ENCODE peak calls at places on chromosomes 3 and 15, in eight cellular contexts. V is colonic mucosa, Q is ovary, A is right lobe of liver, S is hepatocyte, Z is psoas muscle, W is progenitor cell of endocrine pancreas, M is HFFc6. Y is an unnamed sample.

GRCh38 chr15:79898369-79898768 is 1.6 kb upstream of the MTHFS start:
- DNase-seq in W (no peak), Q (no peak), Z (no peak), M (no peak), V (no peak), S (no peak), A (no peak), Y (no peak)

GRCh38 chr15:74610302-74610951 is 5.2 kb upstream of the CLK3 start:
- DNase-seq in Q (no peak), S (peak), Z (no peak), V (no peak), W (no peak), M (no peak), A (no peak), Y (no peak)

GRCh38 chr3:58766587-58767282 is 100.2 kb upstream of the FAM3D start:
- DNase-seq in Z (no peak), V (no peak), A (no peak), Q (no peak), M (no peak), W (no peak), S (no peak), Y (no peak)

GRCh38 chr3:130759692-130760338 is 13.2 kb upstream of the PIK3R4 start:
- DNase-seq in Z (peak), A (no peak), M (peak), S (peak), Q (no peak), V (peak), W (no peak), Y (no peak)

GRCh38 chr3:10248984-10249748 is 907 bp downstream of the TATDN2 start:
- DNase-seq in Q (peak), W (no peak), M (no peak), Z (peak), V (peak), S (peak), A (no peak), Y (no peak)

GRCh38 chr3:32340039-32340438 is 51.6 kb upstream of the CMTM7 start:
- DNase-seq in Z (no peak), Q (no peak), W (no peak), A (no peak), V (no peak), S (peak), M (peak), Y (no peak)

GRCh38 chr3:187044871-187045552 is 94.3 kb downstream of the RPL39L start:
- DNase-seq in A (no peak), M (no peak), W (no peak), V (peak), S (no peak), Z (peak), Q (no peak), Y (peak)

GRCh38 chr15:77516786-77517185 is 96.1 kb downstream of the HMG20A start:
- DNase-seq in W (no peak), Q (no peak), Z (no peak), V (no peak), M (no peak), S (no peak), A (no peak), Y (no peak)

GRCh38 chr3:133487204-133487603 is 86.3 kb upstream of the CDV3 start:
- DNase-seq in Z (no peak), V (peak), S (no peak), Q (no peak), W (no peak), M (no peak), A (no peak), Y (no peak)

GRCh38 chr3:106184540-106185457 is 316.0 kb upstream of the CBLB start:
- DNase-seq in Z (no peak), A (no peak), S (no peak), V (no peak), M (no peak), Q (no peak), W (no peak), Y (no peak)

GRCh38 chr3:194872669-194872977 is 186.9 kb downstream of the FAM43A start:
- DNase-seq in Z (no peak), M (peak), Q (no peak), A (no peak), V (no peak), S (no peak), W (no peak), Y (no peak)

GRCh38 chr3:181330821-181331563 is 341.5 kb upstream of the DNAJC19 start:
- DNase-seq in W (no peak), S (no peak), A (no peak), V (no peak), Q (no peak), M (no peak), Z (no peak), Y (no peak)

GRCh38 chr3:187669675-187670504 is at the start of gene SST:
- DNase-seq in S (peak), Z (peak), A (peak), M (no peak), W (peak), V (no peak), Q (peak), Y (peak)

GRCh38 chr3:132164469-132165092 is 129.8 kb upstream of the CPNE4 start:
- DNase-seq in W (no peak), S (peak), V (no peak), A (peak), Z (no peak), M (no peak), Q (no peak), Y (no peak)

GRCh38 chr3:123021388-123021787 is 6.2 kb downstream of the SEMA5B start:
- DNase-seq in Z (no peak), S (no peak), W (no peak), A (no peak), V (no peak), M (no peak), Q (no peak), Y (no peak)

GRCh38 chr15:83292317-83292716 is 7.9 kb upstream of the BNC1 start:
- DNase-seq in Z (no peak), Q (no peak), W (no peak), A (no peak), M (peak), S (no peak), V (no peak), Y (no peak)

GRCh38 chr15:32870240-32871033 is 152.6 kb downstream of the GREM1 start:
- DNase-seq in V (no peak), M (peak), Q (no peak), S (no peak), Z (no peak), A (no peak), W (no peak), Y (no peak)

GRCh38 chr3:65979152-65979551 is 59.6 kb downstream of the MAGI1 start:
- DNase-seq in S (no peak), Z (no peak), Q (no peak), W (no peak), A (no peak), V (no peak), M (peak), Y (no peak)

GRCh38 chr3:169769287-169770181 is at the start of gene ACTRT3:
- DNase-seq in W (peak), M (peak), V (peak), Z (peak), A (peak), Q (peak), S (peak), Y (peak)

GRCh38 chr3:177379045-177379444 is 181.8 kb upstream of the TBL1XR1 start:
- DNase-seq in Q (no peak), A (no peak), V (no peak), W (no peak), S (no peak), Z (no peak), M (no peak), Y (no peak)
- TF ChIP-seq CTCF in Q (no peak), A (peak), V (no peak), W (no peak), S (no peak), Z (no peak), M (no peak), Y (no peak)

DNA sequence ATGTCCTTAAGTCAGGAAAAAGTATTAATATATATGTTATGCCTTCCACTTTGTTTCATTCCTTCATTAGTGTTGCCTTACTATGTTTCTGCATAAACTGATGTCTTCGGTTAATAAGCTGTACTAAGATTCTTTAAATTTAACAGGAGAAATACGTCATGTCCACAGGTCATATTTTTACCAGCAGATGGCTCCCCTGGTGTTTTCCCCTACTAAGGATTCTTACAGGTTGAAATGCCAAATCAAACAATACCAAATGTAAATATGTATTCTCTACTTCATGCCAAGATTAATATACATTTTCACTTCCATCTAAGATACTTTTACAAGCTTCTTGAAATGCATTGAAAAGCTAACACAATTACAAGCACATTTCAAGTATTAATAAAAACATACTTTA is 1602.1 kb downstream of the SI start:
- DNase-seq in A (no peak), M (no peak), W (no peak), Q (no peak), Z (no peak), S (no peak), V (no peak), Y (no peak)
- TF ChIP-seq CTCF in A (peak), M (no peak), W (peak), Q (no peak), Z (no peak), S (peak), V (no peak), Y (peak)

GRCh38 chr15:94040523-94041248 is 190.7 kb upstream of the MCTP2 start:
- DNase-seq in V (no peak), M (no peak), Q (no peak), Z (no peak), A (no peak), W (no peak), S (no peak), Y (no peak)
- TF ChIP-seq CTCF in V (no peak), M (peak), Q (no peak), Z (no peak), A (no peak), W (peak), S (no peak), Y (peak)

GRCh38 chr3:30793755-30794154 is 100.7 kb downstream of the GADL1 start:
- DNase-seq in W (no peak), Z (no peak), M (no peak), V (no peak), S (no peak), Q (no peak), A (no peak), Y (no peak)
- TF ChIP-seq CTCF in W (no peak), Z (no peak), M (no peak), V (no peak), S (no peak), Q (no peak), A (no peak), Y (no peak)

DNA sequence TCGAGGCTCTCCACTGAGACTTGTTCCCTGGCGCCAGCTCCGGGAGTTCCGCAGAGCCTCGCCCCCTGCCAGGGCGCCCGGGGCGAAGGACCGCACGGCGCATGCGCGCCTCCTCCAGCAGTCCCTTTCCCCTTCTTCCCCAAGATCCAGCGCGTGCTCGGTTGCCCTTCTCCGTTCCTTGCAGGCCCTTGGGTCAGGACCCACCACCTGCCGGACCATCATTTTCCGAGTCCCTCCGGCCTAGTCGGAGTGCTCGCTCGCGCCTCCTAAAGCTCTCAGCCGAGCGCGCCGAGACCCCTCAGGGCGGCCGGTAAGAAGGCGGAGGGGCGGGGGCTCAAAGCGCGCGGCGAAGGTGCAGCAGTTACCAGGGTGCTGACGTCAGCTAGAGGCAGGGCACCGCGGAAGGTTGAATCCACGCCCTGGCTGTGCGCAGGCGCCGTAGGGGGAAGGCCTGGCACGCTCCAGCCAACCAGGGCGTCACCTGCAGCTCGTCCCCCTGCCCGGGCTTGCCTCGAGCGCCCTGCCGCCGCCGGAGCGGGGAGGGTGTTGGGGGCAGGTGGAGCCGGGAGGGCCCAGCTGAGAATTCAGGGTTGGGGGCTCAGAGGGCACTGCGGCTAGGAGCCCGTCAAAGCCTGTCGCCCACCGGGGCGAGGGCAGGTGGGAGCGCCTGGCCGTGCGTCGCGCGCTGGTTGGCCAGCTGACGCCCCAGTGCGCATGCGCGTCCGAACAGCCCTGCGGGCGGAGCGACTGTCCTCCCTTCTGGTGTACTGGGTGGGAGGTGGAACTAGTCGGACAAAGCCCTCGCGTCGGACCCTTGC is at the start of gene TCAIM:
- DNase-seq in V (peak), Q (peak), Z (peak), M (peak), W (peak), A (peak), S (peak), Y (peak)
- TF ChIP-seq CTCF in V (no peak), Q (no peak), Z (no peak), M (no peak), W (no peak), A (no peak), S (no peak), Y (no peak)

GRCh38 chr3:34013818-34014576 is 215.6 kb downstream of the PDCD6IP start:
- DNase-seq in Z (no peak), M (no peak), W (no peak), A (no peak), V (no peak), Q (no peak), S (no peak), Y (no peak)

GRCh38 chr3:34008836-34009479 is 210.5 kb downstream of the PDCD6IP start:
- DNase-seq in M (no peak), A (no peak), V (no peak), W (no peak), Z (no peak), S (no peak), Q (no peak), Y (no peak)

GRCh38 chr3:34012102-34012461 is 213.7 kb downstream of the PDCD6IP start:
- DNase-seq in Q (no peak), Z (no peak), W (no peak), A (no peak), S (peak), M (peak), V (no peak), Y (no peak)

GRCh38 chr3:34009480-34009844 is 211.0 kb downstream of the PDCD6IP start:
- DNase-seq in V (no peak), M (no peak), Z (no peak), A (no peak), S (peak), Q (no peak), W (no peak), Y (no peak)

GRCh38 chr3:34011171-34012101 is 213.0 kb downstream of the PDCD6IP start:
- DNase-seq in A (no peak), W (no peak), Q (no peak), M (peak), Z (no peak), V (no peak), S (no peak), Y (no peak)
- TF ChIP-seq CTCF in A (no peak), W (no peak), Q (no peak), M (peak), Z (peak), V (no peak), S (peak), Y (no peak)

GRCh38 chr15:55527150-55527549 is 19.1 kb upstream of the DNAAF4 start:
- DNase-seq in M (no peak), W (no peak), A (no peak), Q (no peak), S (no peak), V (no peak), Z (no peak), Y (no peak)

GRCh38 chr15:55530861-55531313 is 22.9 kb upstream of the DNAAF4 start:
- DNase-seq in M (peak), S (peak), Q (no peak), V (no peak), Z (no peak), W (no peak), A (no peak), Y (no peak)

GRCh38 chr15:55522741-55523450 is 14.9 kb upstream of the DNAAF4 start:
- DNase-seq in M (no peak), Q (no peak), A (no peak), Z (no peak), W (no peak), V (no peak), S (no peak), Y (no peak)

GRCh38 chr15:55526559-55527036 is 18.6 kb upstream of the DNAAF4 start:
- DNase-seq in S (peak), A (no peak), Z (no peak), V (no peak), M (peak), Q (no peak), W (no peak), Y (no peak)
- TF ChIP-seq CTCF in S (peak), A (peak), Z (peak), V (peak), M (peak), Q (no peak), W (peak), Y (peak)

GRCh38 chr15:84620626-84621025 is 19.8 kb downstream of the ZSCAN2 start:
- DNase-seq in A (no peak), W (no peak), Z (no peak), Q (no peak), S (no peak), M (no peak), V (no peak), Y (no peak)
- TF ChIP-seq CTCF in A (no peak), W (no peak), Z (no peak), Q (no peak), S (no peak), M (no peak), V (no peak), Y (no peak)

GRCh38 chr15:99981223-99981647 is 248.0 kb upstream of the LYSMD4 start:
- DNase-seq in S (no peak), W (no peak), A (peak), V (no peak), Z (no peak), M (no peak), Q (no peak), Y (no peak)
- TF ChIP-seq CTCF in S (peak), W (peak), A (no peak), V (no peak), Z (peak), M (no peak), Q (no peak), Y (no peak)